ENCODE peak calls at places on chromosomes 1 and 21, in eight cellular contexts. One of them, this sample, is unnamed.

GRCh38 chr1:229714964-229715603 is 89.0 kb downstream of the URB2 start:
- DNase-seq in NCI-H1105: no peak
- DNase-seq in activated gamma-delta T cell treated with Interleukin-2 at 50 U/mL for 16 hours: peak
- DNase-seq in effector memory CD8-positive, alpha-beta T cell: peak
- DNase-seq in CD4-positive, alpha-beta memory T cell: peak
- DNase-seq in putamen: no peak
- DNase-seq in naive thymus-derived CD4-positive, alpha-beta T cell: peak
- DNase-seq in retina: no peak
- DNase-seq in this sample: peak

GRCh38 chr1:184974086-184974836 is at the start of gene NIBAN1:
- DNase-seq in NCI-H1105: no peak
- DNase-seq in activated gamma-delta T cell treated with Interleukin-2 at 50 U/mL for 16 hours: peak
- DNase-seq in effector memory CD8-positive, alpha-beta T cell: peak
- DNase-seq in CD4-positive, alpha-beta memory T cell: peak
- DNase-seq in putamen: no peak
- DNase-seq in naive thymus-derived CD4-positive, alpha-beta T cell: peak
- DNase-seq in retina: peak
- DNase-seq in this sample: peak

GRCh38 chr1:145994391-145995120 is 1.8 kb downstream of the TXNIP start:
- DNase-seq in NCI-H1105: no peak
- DNase-seq in activated gamma-delta T cell treated with Interleukin-2 at 50 U/mL for 16 hours: no peak
- DNase-seq in effector memory CD8-positive, alpha-beta T cell: no peak
- DNase-seq in CD4-positive, alpha-beta memory T cell: no peak
- DNase-seq in putamen: no peak
- DNase-seq in naive thymus-derived CD4-positive, alpha-beta T cell: no peak
- DNase-seq in retina: no peak
- DNase-seq in this sample: no peak

GRCh38 chr1:44571712-44572571 is 102.3 kb downstream of the TMEM53 start:
- DNase-seq in NCI-H1105: no peak
- DNase-seq in activated gamma-delta T cell treated with Interleukin-2 at 50 U/mL for 16 hours: no peak
- DNase-seq in effector memory CD8-positive, alpha-beta T cell: peak
- DNase-seq in CD4-positive, alpha-beta memory T cell: peak
- DNase-seq in putamen: peak
- DNase-seq in naive thymus-derived CD4-positive, alpha-beta T cell: no peak
- DNase-seq in retina: no peak
- DNase-seq in this sample: no peak

GRCh38 chr1:73092383-73092782 is 810.0 kb upstream of the NEGR1 start:
- DNase-seq in NCI-H1105: no peak
- DNase-seq in activated gamma-delta T cell treated with Interleukin-2 at 50 U/mL for 16 hours: no peak
- DNase-seq in effector memory CD8-positive, alpha-beta T cell: no peak
- DNase-seq in CD4-positive, alpha-beta memory T cell: no peak
- DNase-seq in putamen: no peak
- DNase-seq in naive thymus-derived CD4-positive, alpha-beta T cell: no peak
- DNase-seq in retina: no peak
- DNase-seq in this sample: no peak

GRCh38 chr1:10694274-10694632 is 102.2 kb downstream of the CASZ1 start:
- DNase-seq in NCI-H1105: peak
- DNase-seq in activated gamma-delta T cell treated with Interleukin-2 at 50 U/mL for 16 hours: peak
- DNase-seq in effector memory CD8-positive, alpha-beta T cell: no peak
- DNase-seq in CD4-positive, alpha-beta memory T cell: no peak
- DNase-seq in putamen: peak
- DNase-seq in naive thymus-derived CD4-positive, alpha-beta T cell: no peak
- DNase-seq in retina: peak
- DNase-seq in this sample: peak

GRCh38 chr21:41433566-41433965 is 7.5 kb downstream of the MX1 start:
- DNase-seq in NCI-H1105: no peak
- DNase-seq in activated gamma-delta T cell treated with Interleukin-2 at 50 U/mL for 16 hours: no peak
- DNase-seq in effector memory CD8-positive, alpha-beta T cell: no peak
- DNase-seq in CD4-positive, alpha-beta memory T cell: no peak
- DNase-seq in putamen: no peak
- DNase-seq in naive thymus-derived CD4-positive, alpha-beta T cell: no peak
- DNase-seq in retina: no peak
- DNase-seq in this sample: no peak

GRCh38 chr1:101728029-101728428 is 268.7 kb downstream of the OLFM3 start:
- DNase-seq in NCI-H1105: no peak
- DNase-seq in activated gamma-delta T cell treated with Interleukin-2 at 50 U/mL for 16 hours: no peak
- DNase-seq in effector memory CD8-positive, alpha-beta T cell: no peak
- DNase-seq in CD4-positive, alpha-beta memory T cell: no peak
- DNase-seq in putamen: no peak
- DNase-seq in naive thymus-derived CD4-positive, alpha-beta T cell: no peak
- DNase-seq in retina: no peak
- DNase-seq in this sample: no peak

GRCh38 chr1:29478879-29479278 is 242.6 kb downstream of the PTPRU start:
- DNase-seq in NCI-H1105: peak
- DNase-seq in activated gamma-delta T cell treated with Interleukin-2 at 50 U/mL for 16 hours: no peak
- DNase-seq in effector memory CD8-positive, alpha-beta T cell: no peak
- DNase-seq in CD4-positive, alpha-beta memory T cell: no peak
- DNase-seq in putamen: no peak
- DNase-seq in naive thymus-derived CD4-positive, alpha-beta T cell: no peak
- DNase-seq in retina: no peak
- DNase-seq in this sample: no peak

GRCh38 chr1:234256359-234256758 is 116.9 kb upstream of the COA6 start:
- DNase-seq in NCI-H1105: no peak
- DNase-seq in activated gamma-delta T cell treated with Interleukin-2 at 50 U/mL for 16 hours: no peak
- DNase-seq in effector memory CD8-positive, alpha-beta T cell: no peak
- DNase-seq in CD4-positive, alpha-beta memory T cell: no peak
- DNase-seq in putamen: no peak
- DNase-seq in naive thymus-derived CD4-positive, alpha-beta T cell: no peak
- DNase-seq in retina: no peak
- DNase-seq in this sample: peak

GRCh38 chr21:44598031-44598430 is 2.4 kb upstream of the KRTAP10-7 start:
- DNase-seq in NCI-H1105: no peak
- DNase-seq in activated gamma-delta T cell treated with Interleukin-2 at 50 U/mL for 16 hours: no peak
- DNase-seq in effector memory CD8-positive, alpha-beta T cell: no peak
- DNase-seq in CD4-positive, alpha-beta memory T cell: no peak
- DNase-seq in putamen: no peak
- DNase-seq in naive thymus-derived CD4-positive, alpha-beta T cell: no peak
- DNase-seq in retina: no peak
- DNase-seq in this sample: no peak

GRCh38 chr1:16644179-16645043 is 22.3 kb downstream of the RNU1-3 start:
- DNase-seq in NCI-H1105: peak
- DNase-seq in activated gamma-delta T cell treated with Interleukin-2 at 50 U/mL for 16 hours: peak
- DNase-seq in effector memory CD8-positive, alpha-beta T cell: peak
- DNase-seq in CD4-positive, alpha-beta memory T cell: peak
- DNase-seq in putamen: peak
- DNase-seq in naive thymus-derived CD4-positive, alpha-beta T cell: peak
- DNase-seq in retina: peak
- DNase-seq in this sample: peak

GRCh38 chr1:53272349-53272748 is 34.0 kb upstream of the MAGOH start:
- DNase-seq in NCI-H1105: no peak
- DNase-seq in activated gamma-delta T cell treated with Interleukin-2 at 50 U/mL for 16 hours: no peak
- DNase-seq in effector memory CD8-positive, alpha-beta T cell: no peak
- DNase-seq in CD4-positive, alpha-beta memory T cell: no peak
- DNase-seq in putamen: no peak
- DNase-seq in naive thymus-derived CD4-positive, alpha-beta T cell: no peak
- DNase-seq in retina: no peak
- DNase-seq in this sample: no peak

GRCh38 chr1:82783025-82783424 is 982.3 kb downstream of the ADGRL2 start:
- DNase-seq in NCI-H1105: no peak
- DNase-seq in activated gamma-delta T cell treated with Interleukin-2 at 50 U/mL for 16 hours: no peak
- DNase-seq in effector memory CD8-positive, alpha-beta T cell: no peak
- DNase-seq in CD4-positive, alpha-beta memory T cell: no peak
- DNase-seq in putamen: no peak
- DNase-seq in naive thymus-derived CD4-positive, alpha-beta T cell: no peak
- DNase-seq in retina: no peak
- DNase-seq in this sample: no peak

GRCh38 chr1:228059536-228060457 is 22.7 kb upstream of the ARF1 start:
- DNase-seq in NCI-H1105: peak
- DNase-seq in activated gamma-delta T cell treated with Interleukin-2 at 50 U/mL for 16 hours: peak
- DNase-seq in effector memory CD8-positive, alpha-beta T cell: peak
- DNase-seq in CD4-positive, alpha-beta memory T cell: peak
- DNase-seq in putamen: no peak
- DNase-seq in naive thymus-derived CD4-positive, alpha-beta T cell: peak
- DNase-seq in retina: no peak
- DNase-seq in this sample: peak

GRCh38 chr1:202311880-202312635 is 29.7 kb downstream of the UBE2T start:
- DNase-seq in NCI-H1105: peak
- DNase-seq in activated gamma-delta T cell treated with Interleukin-2 at 50 U/mL for 16 hours: no peak
- DNase-seq in effector memory CD8-positive, alpha-beta T cell: no peak
- DNase-seq in CD4-positive, alpha-beta memory T cell: no peak
- DNase-seq in putamen: no peak
- DNase-seq in naive thymus-derived CD4-positive, alpha-beta T cell: no peak
- DNase-seq in retina: no peak
- DNase-seq in this sample: no peak

GRCh38 chr1:99737016-99737415 is 29.4 kb downstream of the FRRS1 start:
- DNase-seq in NCI-H1105: peak
- DNase-seq in activated gamma-delta T cell treated with Interleukin-2 at 50 U/mL for 16 hours: no peak
- DNase-seq in effector memory CD8-positive, alpha-beta T cell: no peak
- DNase-seq in CD4-positive, alpha-beta memory T cell: no peak
- DNase-seq in putamen: peak
- DNase-seq in naive thymus-derived CD4-positive, alpha-beta T cell: no peak
- DNase-seq in retina: peak
- DNase-seq in this sample: peak

GRCh38 chr21:44533891-44534627 is 5.9 kb downstream of the KRTAP10-1 start:
- DNase-seq in NCI-H1105: no peak
- DNase-seq in activated gamma-delta T cell treated with Interleukin-2 at 50 U/mL for 16 hours: no peak
- DNase-seq in effector memory CD8-positive, alpha-beta T cell: no peak
- DNase-seq in CD4-positive, alpha-beta memory T cell: no peak
- DNase-seq in putamen: no peak
- DNase-seq in naive thymus-derived CD4-positive, alpha-beta T cell: no peak
- DNase-seq in retina: no peak
- DNase-seq in this sample: no peak

GRCh38 chr1:166925791-166926483 is 49.4 kb downstream of the ILDR2 start:
- DNase-seq in NCI-H1105: no peak
- DNase-seq in activated gamma-delta T cell treated with Interleukin-2 at 50 U/mL for 16 hours: no peak
- DNase-seq in effector memory CD8-positive, alpha-beta T cell: no peak
- DNase-seq in CD4-positive, alpha-beta memory T cell: no peak
- DNase-seq in putamen: no peak
- DNase-seq in naive thymus-derived CD4-positive, alpha-beta T cell: no peak
- DNase-seq in retina: no peak
- DNase-seq in this sample: no peak